ENCODE peak calls at places on chromosomes 7 and 10, in six cellular contexts. S is T47D; Z is DND-41; E is activated CD4-positive, CD25-positive, alpha-beta regulatory T cell treated with anti-CD3 and anti-CD28 coated beads, Interleukin-2, amount 50 U/mL, for 16 hours; C is activated T-cell treated with anti-CD3 and anti-CD28 coated beads, Interleukin-2, amount 50 U/mL, for 1 hour; N is RWPE1. A is an unnamed sample.

GRCh38 chr7:158355456-158356065 is 232.1 kb downstream of the PTPRN2 start:
- DNase-seq in S (peak), Z (no peak), E (no peak), C (no peak), N (no peak), A (no peak)

GRCh38 chr10:42935466-42935865 is 141.4 kb upstream of the RET start:
- DNase-seq in S (no peak), Z (no peak), E (no peak), C (no peak), N (no peak), A (no peak)

GRCh38 chr7:103887050-103887449 is 102.4 kb downstream of the RELN start:
- DNase-seq in S (no peak), Z (no peak), E (no peak), C (no peak), N (no peak), A (no peak)

GRCh38 chr10:119368991-119369869 is 161.9 kb downstream of the GRK5 start:
- DNase-seq in S (no peak), Z (no peak), E (no peak), C (no peak), N (no peak), A (no peak)

GRCh38 chr10:84825330-84825729 is 496.9 kb downstream of the CCSER2 start:
- DNase-seq in S (no peak), Z (no peak), E (no peak), C (no peak), N (peak), A (no peak)

GRCh38 chr7:120862987-120863386 is 5.0 kb upstream of the TSPAN12 start:
- DNase-seq in S (no peak), Z (no peak), E (no peak), C (no peak), N (no peak), A (no peak)

GRCh38 chr10:57579926-57580325 is 687.8 kb downstream of the IPMK start:
- DNase-seq in S (no peak), Z (no peak), E (no peak), C (no peak), N (peak), A (no peak)

GRCh38 chr7:5425507-5426225 is 2.0 kb upstream of the TNRC18 start:
- DNase-seq in S (no peak), Z (no peak), E (no peak), C (peak), N (peak), A (no peak)

GRCh38 chr7:36010656-36011587 is 142.1 kb upstream of the EEPD1 start:
- DNase-seq in S (no peak), Z (no peak), E (no peak), C (no peak), N (no peak), A (no peak)

GRCh38 chr7:44382459-44383300 is 57.3 kb upstream of the CAMK2B start:
- DNase-seq in S (no peak), Z (no peak), E (no peak), C (no peak), N (no peak), A (no peak)

GRCh38 chr7:93132216-93132615 is 14.4 kb upstream of the SAMD9 start:
- DNase-seq in S (no peak), Z (no peak), E (no peak), C (no peak), N (no peak), A (no peak)

GRCh38 chr7:23075571-23075970 is 30.0 kb upstream of the KLHL7 start:
- DNase-seq in S (no peak), Z (no peak), E (no peak), C (no peak), N (no peak), A (no peak)

GRCh38 chr7:21960922-21961321 is 15.2 kb upstream of the CDCA7L start:
- DNase-seq in S (no peak), Z (no peak), E (no peak), C (no peak), N (peak), A (no peak)

GRCh38 chr7:132614428-132615076 is 38.3 kb upstream of the PLXNA4 start:
- DNase-seq in S (no peak), Z (peak), E (no peak), C (no peak), N (no peak), A (no peak)

GRCh38 chr10:101028446-101029244 is 2.3 kb downstream of the PDZD7 start:
- DNase-seq in S (no peak), Z (no peak), E (no peak), C (no peak), N (no peak), A (no peak)

GRCh38 chr10:78648256-78648860 is 420.4 kb upstream of the ZMIZ1 start:
- DNase-seq in S (no peak), Z (no peak), E (no peak), C (no peak), N (no peak), A (no peak)

GRCh38 chr7:100437150-100438100 is 1.1 kb upstream of the PPP1R35 start:
- DNase-seq in S (no peak), Z (no peak), E (no peak), C (no peak), N (no peak), A (no peak)

GRCh38 chr10:15237351-15237750 is 68.9 kb upstream of the NMT2 start:
- DNase-seq in S (no peak), Z (no peak), E (no peak), C (no peak), N (peak), A (peak)

GRCh38 chr10:78752251-78752650 is 316.5 kb upstream of the ZMIZ1 start:
- DNase-seq in S (no peak), Z (no peak), E (no peak), C (no peak), N (no peak), A (no peak)

GRCh38 chr10:106573106-106573505 is 591.4 kb downstream of the SORCS1 start:
- DNase-seq in S (no peak), Z (no peak), E (no peak), C (no peak), N (peak), A (no peak)

GRCh38 chr7:16564909-16565426 is 38.3 kb downstream of the LRRC72 start:
- DNase-seq in S (peak), Z (peak), E (no peak), C (no peak), N (peak), A (no peak)

GRCh38 chr7:46156039-46156438 is 235.0 kb upstream of the IGFBP3 start:
- DNase-seq in S (no peak), Z (no peak), E (no peak), C (no peak), N (no peak), A (no peak)